ENCODE peak calls at places on chromosome 14, in six cellular contexts. Y is H9, E is trophoblast cell, R is IMR-90, V is H1, S is neuronal stem cell. P is an unnamed sample.

GRCh38 chr14:33943081-33943480 is 7.8 kb downstream of the EGLN3 start:
- DNase-seq in Y (no peak), E (no peak), R (no peak), V (no peak), S (no peak), P (no peak)

GRCh38 chr14:21631084-21631483 is 3.7 kb downstream of the OR10G2 start:
- DNase-seq in Y (no peak), E (no peak), R (no peak), V (no peak), S (no peak), P (no peak)

GRCh38 chr14:67610491-67610890 is 9.2 kb upstream of the ARG2 start:
- DNase-seq in Y (no peak), E (no peak), R (no peak), V (no peak), S (no peak), P (no peak)

GRCh38 chr14:103101964-103102688 is 7.6 kb downstream of the EXOC3L4 start:
- DNase-seq in Y (no peak), E (no peak), R (no peak), V (no peak), S (no peak), P (no peak)

GRCh38 chr14:67970923-67971322 is 151.3 kb downstream of the RAD51B start:
- DNase-seq in Y (no peak), E (no peak), R (peak; percentile 9), V (no peak), S (no peak), P (no peak)

GRCh38 chr14:65251213-65251612 is 148.9 kb upstream of the MAX start:
- DNase-seq in Y (no peak), E (no peak), R (peak; percentile 87), V (no peak), S (no peak), P (peak; percentile 83)

GRCh38 chr14:58637391-58638230 is at the start of gene DACT1:
- DNase-seq in Y (peak; percentile 84), E (peak; percentile 60), R (peak; percentile 79), V (peak; percentile 78), S (peak; percentile 71), P (peak; percentile 90)

GRCh38 chr14:20477211-20477876 is 8.1 kb downstream of the PNP start:
- DNase-seq in Y (no peak), E (peak; percentile 99), R (peak; percentile 73), V (no peak), S (no peak), P (peak; percentile 76)

GRCh38 chr14:82075566-82075965 is 541.9 kb upstream of the SEL1L start:
- DNase-seq in Y (peak; percentile 77), E (peak; percentile 58), R (no peak), V (peak; percentile 83), S (peak; percentile 73), P (no peak)

GRCh38 chr14:32339188-32339587 is 10.1 kb downstream of the AKAP6 start:
- DNase-seq in Y (no peak), E (no peak), R (no peak), V (no peak), S (no peak), P (no peak)

GRCh38 chr14:94573706-94574105 is 7.5 kb upstream of the SERPINA5 start:
- DNase-seq in Y (no peak), E (no peak), R (no peak), V (no peak), S (no peak), P (no peak)

GRCh38 chr14:33756833-33757232 is 194.0 kb downstream of the EGLN3 start:
- DNase-seq in Y (no peak), E (peak; percentile 49), R (no peak), V (no peak), S (no peak), P (no peak)

GRCh38 chr14:58297412-58297761 is 968 bp upstream of the ARID4A start:
- DNase-seq in Y (no peak), E (peak; percentile 75), R (no peak), V (no peak), S (no peak), P (peak; percentile 85)

GRCh38 chr14:32934891-32935633 is 3.6 kb upstream of the NPAS3 start:
- DNase-seq in Y (peak; percentile 49), E (no peak), R (no peak), V (peak; percentile 62), S (no peak), P (peak; percentile 43)

GRCh38 chr14:56813143-56813551 is 2.9 kb upstream of the OTX2 start:
- DNase-seq in Y (no peak), E (no peak), R (no peak), V (peak; percentile 52), S (no peak), P (no peak)

GRCh38 chr14:31545328-31545727 is 15.9 kb upstream of the NUBPL start:
- DNase-seq in Y (no peak), E (no peak), R (no peak), V (no peak), S (no peak), P (no peak)

GRCh38 chr14:95452176-95452889 is 64.1 kb downstream of the SYNE3 start:
- DNase-seq in Y (peak; percentile 66), E (peak; percentile 36), R (no peak), V (peak; percentile 60), S (no peak), P (peak; percentile 16)

GRCh38 chr14:20799955-20800544 is 2.6 kb downstream of the RNASE1 start:
- DNase-seq in Y (no peak), E (peak; percentile 68), R (no peak), V (no peak), S (no peak), P (no peak)

GRCh38 chr14:22689186-22689585 is 45.0 kb upstream of the OR6J1 start:
- DNase-seq in Y (no peak), E (peak; percentile 87), R (peak; percentile 92), V (no peak), S (no peak), P (peak; percentile 93)

GRCh38 chr14:69291891-69292586 is 32.1 kb downstream of the GALNT16 start:
- DNase-seq in Y (no peak), E (peak; percentile 60), R (no peak), V (peak; percentile 49), S (no peak), P (peak; percentile 45)

GRCh38 chr14:69909831-69910550 is 30.8 kb downstream of the SMOC1 start:
- DNase-seq in Y (no peak), E (no peak), R (no peak), V (no peak), S (no peak), P (no peak)

GRCh38 chr14:64725879-64726584 is 21.8 kb downstream of the PLEKHG3 start:
- DNase-seq in Y (no peak), E (no peak), R (no peak), V (no peak), S (no peak), P (no peak)

GRCh38 chr14:101198398-101199027 is 295.0 kb upstream of the RTL1 start:
- DNase-seq in Y (peak; percentile 7), E (no peak), R (no peak), V (peak; percentile 41), S (no peak), P (no peak)
- H3K14ac ChIP-seq in Y (no peak overlapping the region), E (no peak overlapping the region), R (no peak overlapping the region), V (no peak overlapping the region), S (peak overlapping the region; percentile 95), P (no peak overlapping the region)

GRCh38 chr14:55309154-55309553 is 37.9 kb downstream of the FBXO34 start:
- DNase-seq in Y (no peak), E (no peak), R (no peak), V (no peak), S (no peak), P (no peak)

GRCh38 chr14:55302770-55303472 is 31.7 kb downstream of the FBXO34 start:
- DNase-seq in Y (no peak), E (no peak), R (no peak), V (no peak), S (no peak), P (no peak)

GRCh38 chr14:55303646-55304277 is 32.5 kb downstream of the FBXO34 start:
- DNase-seq in Y (no peak), E (no peak), R (peak; percentile 4), V (no peak), S (no peak), P (peak; percentile 28)

GRCh38 chr14:55309761-55310365 is 38.6 kb downstream of the FBXO34 start:
- DNase-seq in Y (no peak), E (no peak), R (no peak), V (no peak), S (no peak), P (peak; percentile 21)

DNA sequence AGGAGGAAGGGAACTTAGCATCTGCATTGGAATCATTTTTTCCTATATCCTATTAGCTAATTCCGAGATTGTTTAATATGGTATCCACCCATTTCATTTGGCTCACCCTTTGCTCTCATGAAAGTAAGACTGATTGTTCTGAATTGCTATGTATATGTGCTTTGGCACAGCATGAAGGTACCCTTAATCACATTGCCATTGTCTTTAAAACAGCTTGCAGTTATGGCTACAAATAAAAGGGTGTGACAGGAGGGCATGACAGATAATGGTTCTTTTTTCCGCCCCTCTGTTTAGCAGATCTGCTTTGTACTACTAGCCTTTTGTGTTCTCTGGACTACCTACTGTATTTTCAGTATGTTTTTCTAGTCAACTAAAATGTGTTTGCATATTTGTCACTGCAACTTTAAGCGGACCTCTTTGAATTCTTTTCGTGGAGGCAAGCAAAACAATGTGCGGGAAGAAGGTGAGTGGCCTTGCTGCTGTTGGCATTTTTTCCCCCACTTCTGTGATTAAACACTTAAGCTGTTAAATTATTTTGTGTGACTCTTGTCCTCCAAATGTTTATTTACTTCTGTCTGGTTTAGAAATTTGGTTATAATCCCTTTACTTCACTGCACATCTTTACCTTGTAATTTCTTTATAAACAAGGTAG is 35.8 kb downstream of the FBXO34 start:
- DNase-seq in Y (no peak), E (peak; percentile 52), R (no peak), V (no peak), S (no peak), P (no peak)
- H3K14ac ChIP-seq in Y (no peak overlapping the region), E (no peak overlapping the region), R (no peak overlapping the region), V (no peak overlapping the region), S (no peak overlapping the region), P (no peak overlapping the region)

GRCh38 chr14:40850191-40850590 is 756.5 kb upstream of the LRFN5 start:
- DNase-seq in Y (no peak), E (no peak), R (no peak), V (no peak), S (no peak), P (no peak)

GRCh38 chr14:40859065-40859464 is 747.6 kb upstream of the LRFN5 start:
- DNase-seq in Y (peak; percentile 55), E (no peak), R (no peak), V (no peak), S (no peak), P (no peak)

GRCh38 chr14:40855343-40855742 is 751.3 kb upstream of the LRFN5 start:
- DNase-seq in Y (no peak), E (no peak), R (no peak), V (no peak), S (no peak), P (no peak)
- H3K14ac ChIP-seq in Y (no peak overlapping the region), E (no peak overlapping the region), R (no peak overlapping the region), V (no peak overlapping the region), S (no peak overlapping the region), P (no peak overlapping the region)

DNA sequence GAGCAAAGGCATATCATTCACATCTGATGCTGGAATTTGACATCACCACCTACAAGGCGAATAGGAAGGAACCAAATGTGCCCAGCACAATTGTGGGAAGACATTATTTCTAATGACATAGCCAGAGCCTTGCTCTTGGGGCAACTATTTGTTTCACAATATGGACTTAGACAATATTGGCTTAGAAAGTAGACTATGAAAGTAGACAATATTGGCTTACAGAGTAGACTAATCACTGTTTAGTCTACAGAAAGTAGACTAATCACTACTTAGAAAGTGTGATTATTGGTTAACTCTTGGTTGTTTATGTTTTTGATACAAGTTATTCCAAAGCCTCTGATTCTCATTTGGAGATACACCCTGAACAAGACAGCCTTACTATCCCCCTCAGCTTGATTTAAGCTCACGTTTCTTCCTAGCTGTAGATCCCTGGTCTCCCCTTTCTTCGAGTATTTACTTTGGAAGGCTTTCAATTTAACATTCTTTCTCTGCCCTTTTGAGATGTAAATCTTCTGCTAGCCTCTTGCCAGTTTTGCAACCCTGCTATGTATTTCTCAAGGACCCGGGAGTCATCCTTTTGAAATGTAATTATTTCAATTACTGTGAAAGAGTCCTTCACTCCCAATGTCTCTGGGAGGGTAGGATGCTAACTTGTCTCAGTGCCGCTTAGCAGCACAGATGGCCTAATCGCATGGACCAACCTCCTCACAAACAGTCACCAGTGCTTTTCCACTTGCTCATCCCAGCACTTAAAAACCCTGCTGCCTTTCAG is 843.2 kb downstream of the GALC start:
- DNase-seq in Y (peak; percentile 85), E (peak; percentile 3), R (peak; percentile 77), V (no peak), S (no peak), P (peak; percentile 92)
- H3K14ac ChIP-seq in Y (no peak overlapping the region), E (no peak overlapping the region), R (no peak overlapping the region), V (no peak overlapping the region), S (no peak overlapping the region), P (no peak overlapping the region)